ENCODE peak calls at places on chromosomes 12 and 14, in six cellular contexts. A is AG09319, K is B cell, J is AG09309, F is HCT116, S is OCI-LY7. W is an unnamed sample.

GRCh38 chr14:77133718-77134338 is 7.8 kb downstream of the ZDHHC22 start:
- DNase-seq in A (no peak), F (no peak), J (no peak), S (peak; percentile 62), K (peak; percentile 78), W (peak; percentile 83)

GRCh38 chr12:69657376-69658137 is 41.5 kb downstream of the BEST3 start:
- DNase-seq in A (no peak), K (no peak), J (no peak), S (no peak), F (no peak), W (no peak)

GRCh38 chr14:54186821-54187365 is 209.9 kb upstream of the CDKN3 start:
- DNase-seq in K (no peak), A (no peak), J (no peak), S (no peak), F (no peak), W (no peak)

GRCh38 chr12:12357697-12358476 is 1.0 kb downstream of the BORCS5 start:
- DNase-seq in K (no peak), J (no peak), F (no peak), A (no peak), S (peak; percentile 46), W (peak; percentile 44)

GRCh38 chr12:16531623-16532022 is 74.3 kb downstream of the LMO3 start:
- DNase-seq in F (no peak), S (no peak), K (no peak), J (no peak), A (no peak), W (no peak)

GRCh38 chr14:33532581-33532980 is 418.3 kb downstream of the EGLN3 start:
- DNase-seq in F (no peak), A (no peak), K (no peak), S (no peak), J (no peak), W (no peak)

GRCh38 chr12:74066476-74066875 is 471.2 kb upstream of the ATXN7L3B start:
- DNase-seq in A (no peak), F (no peak), K (no peak), S (no peak), J (no peak), W (no peak)

GRCh38 chr12:29552324-29552927 is 54.9 kb upstream of the OVCH1 start:
- DNase-seq in K (peak; percentile 46), J (no peak), F (peak; percentile 22), S (peak; percentile 42), A (no peak), W (peak; percentile 48)

GRCh38 chr12:19287302-19287701 is 152.0 kb upstream of the AEBP2 start:
- DNase-seq in A (no peak), S (no peak), J (no peak), F (no peak), K (no peak), W (no peak)

GRCh38 chr12:120886194-120887018 is 17.8 kb downstream of the SPPL3 start:
- DNase-seq in A (no peak), S (peak; percentile 27), F (no peak), K (no peak), J (no peak), W (peak; percentile 43)

GRCh38 chr12:34297126-34297789 is 275.0 kb downstream of the ALG10 start:
- DNase-seq in J (no peak), S (no peak), K (no peak), F (no peak), A (no peak), W (no peak)

GRCh38 chr12:125149160-125150108 is 84.2 kb downstream of the AACS start:
- DNase-seq in K (peak; percentile 50), S (peak; percentile 99), J (no peak), F (no peak), A (no peak), W (peak; percentile 82)

GRCh38 chr12:86711716-86712115 is 455.5 kb upstream of the MGAT4C start:
- DNase-seq in F (no peak), K (no peak), A (no peak), S (no peak), J (no peak), W (no peak)

GRCh38 chr12:65300067-65300466 is 21.6 kb downstream of the MSRB3 start:
- DNase-seq in A (no peak), F (no peak), J (no peak), S (no peak), K (no peak), W (no peak)

GRCh38 chr12:65296503-65297265 is 18.2 kb downstream of the MSRB3 start:
- DNase-seq in K (no peak), J (no peak), A (no peak), F (no peak), S (no peak), W (no peak)

GRCh38 chr12:65302891-65303290 is 24.4 kb downstream of the MSRB3 start:
- DNase-seq in K (no peak), S (no peak), F (no peak), J (no peak), A (no peak), W (no peak)

GRCh38 chr12:65305346-65305950 is 27.0 kb downstream of the MSRB3 start:
- DNase-seq in S (no peak), F (no peak), J (no peak), A (no peak), K (no peak), W (no peak)

GRCh38 chr12:65300679-65301349 is 22.3 kb downstream of the MSRB3 start:
- DNase-seq in A (no peak), F (peak; percentile 54), S (peak; percentile 1), K (no peak), J (no peak), W (no peak)
- TF ChIP-seq CTCF in A (peak; percentile 11), F (peak; percentile 70), S (peak; percentile 37), K (no peak), J (peak; percentile 46), W (no peak)

GRCh38 chr14:80350707-80351106 is 139.4 kb upstream of the DIO2 start:
- DNase-seq in J (no peak), S (no peak), F (no peak), K (no peak), A (no peak), W (no peak)

GRCh38 chr14:80358112-80358511 is 146.8 kb upstream of the DIO2 start:
- DNase-seq in S (no peak), K (no peak), A (no peak), J (no peak), F (no peak), W (no peak)

DNA sequence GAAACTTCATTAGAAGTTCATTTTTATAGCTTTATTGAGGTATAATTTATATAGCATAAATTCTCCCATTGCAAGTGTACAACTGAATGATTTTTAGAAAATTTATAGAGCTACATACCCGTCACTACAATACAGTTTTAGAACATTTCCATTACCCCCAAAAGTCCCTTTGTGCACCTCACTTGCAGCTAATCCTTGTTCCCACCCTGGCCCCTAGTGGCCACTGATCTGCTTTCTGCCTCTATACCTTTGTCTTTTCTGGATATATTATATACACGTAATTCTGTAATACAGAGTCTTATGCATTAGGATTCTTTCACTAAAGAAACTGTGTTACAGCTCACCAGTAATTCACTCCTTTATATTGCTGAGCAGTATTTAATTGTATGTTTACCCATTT is 145.1 kb upstream of the DIO2 start:
- DNase-seq in K (no peak), S (peak; percentile 3), J (no peak), A (no peak), F (no peak), W (no peak)
- TF ChIP-seq CTCF in K (no peak), S (peak; percentile 64), J (peak; percentile 64), A (peak; percentile 36), F (peak; percentile 46), W (no peak)

GRCh38 chr14:26276757-26277156 is 321.1 kb downstream of the NOVA1 start:
- DNase-seq in K (no peak), F (no peak), S (no peak), J (no peak), A (no peak), W (no peak)
- TF ChIP-seq CTCF in K (no peak), F (no peak), S (no peak), J (no peak), A (no peak), W (no peak)

DNA sequence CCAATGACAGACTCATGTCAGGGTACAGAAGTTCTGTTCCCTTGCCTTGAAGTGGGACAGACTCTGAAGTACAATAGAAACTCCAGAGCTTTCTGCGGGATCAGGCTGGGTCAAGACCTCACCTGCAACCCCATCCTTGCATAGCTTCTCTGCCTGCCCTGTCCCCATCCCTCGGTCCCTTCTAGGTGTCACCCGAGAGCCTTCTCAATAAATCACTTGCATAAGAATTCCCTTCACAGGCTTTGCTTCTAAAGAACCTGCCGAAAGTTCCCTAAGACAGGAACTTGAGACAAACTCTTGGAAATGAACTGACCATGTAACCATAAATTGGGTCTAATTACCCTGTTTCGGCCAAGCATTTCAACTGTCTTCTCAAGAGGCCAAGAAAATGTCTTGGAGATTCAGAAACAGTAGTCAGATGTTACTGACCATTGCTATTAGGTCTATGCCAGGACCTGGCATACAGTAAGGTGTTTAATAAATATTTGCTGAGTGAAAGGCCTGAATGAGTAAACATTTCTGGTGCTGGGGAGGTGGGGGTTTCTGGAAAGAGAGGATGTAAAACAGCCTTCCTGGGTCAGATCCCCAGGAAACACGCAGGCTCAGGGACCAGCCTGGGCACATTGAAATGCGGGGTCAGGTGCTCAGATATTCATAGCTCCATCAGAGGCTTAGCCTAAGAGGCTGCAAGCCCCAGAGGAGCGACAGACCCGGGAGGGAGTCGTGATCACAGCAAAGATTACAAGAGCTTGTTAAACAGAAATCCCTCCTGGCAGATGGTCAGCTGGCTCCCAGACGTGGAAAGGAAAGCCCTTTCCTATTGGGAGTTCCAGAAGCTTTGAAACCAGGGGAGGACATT is 226.2 kb upstream of the LHX5 start:
- DNase-seq in J (no peak), F (no peak), K (no peak), A (no peak), S (no peak), W (no peak)
- TF ChIP-seq CTCF in J (no peak), F (no peak), K (no peak), A (no peak), S (no peak), W (no peak)

DNA sequence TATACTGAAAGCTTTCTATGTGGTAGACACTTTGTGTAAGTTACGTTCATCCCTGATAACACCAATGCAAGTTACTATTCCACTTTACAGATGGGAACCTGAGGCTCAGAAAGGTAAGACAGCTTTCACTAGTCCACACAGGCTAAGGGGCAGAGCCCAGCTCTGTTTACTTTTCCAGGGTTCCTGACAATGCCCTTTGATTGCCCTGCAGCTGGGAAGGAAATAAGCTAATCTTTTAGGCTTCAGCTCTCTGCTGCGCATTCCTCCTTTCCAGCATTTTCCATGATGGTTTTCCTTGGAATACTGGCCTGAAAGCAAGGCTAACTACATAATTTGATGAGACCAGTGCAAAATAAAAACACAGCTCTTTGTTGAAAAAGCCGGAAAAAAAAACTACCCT is 185.7 kb upstream of the BTG1 start:
- DNase-seq in F (no peak), J (no peak), S (no peak), A (no peak), K (no peak), W (no peak)
- TF ChIP-seq CTCF in F (no peak), J (no peak), S (no peak), A (no peak), K (no peak), W (no peak)

W was measured in GM10248.